ENCODE peak calls at places on chromosomes 4 and X, in five cellular contexts. S is NAMALWA; W is neural crest cell; R is hippocampal formation; H is stimulated activated CD8-positive, alpha-beta memory T cell treated with anti-CD3 and anti-CD28 coated beads, Interleukin-7, amount 100 ng/mL, for 48 hours. A is an unnamed sample.

GRCh38 chr4:15938640-15939039 is at the start of gene FGFBP1:
- DNase-seq in H (no peak), R (no peak), S (no peak), W (no peak), A (no peak)

GRCh38 chrX:2500091-2500680 is 590 bp downstream of the DHRSX start:
- DNase-seq in R (no peak), S (peak; percentile 28), W (peak; percentile 50), H (no peak), A (no peak)

GRCh38 chrX:17496407-17496806 is 121.4 kb downstream of the NHS start:
- DNase-seq in S (no peak), R (no peak), H (no peak), W (no peak), A (peak; percentile 19)

GRCh38 chr4:99209671-99210070 is 9.4 kb downstream of the ADH6 start:
- DNase-seq in H (no peak), S (no peak), R (no peak), W (no peak), A (no peak)

GRCh38 chr4:108146819-108147218 is 21.9 kb downstream of the LEF1 start:
- DNase-seq in R (no peak), S (no peak), H (no peak), W (no peak), A (no peak)

GRCh38 chr4:53346920-53347852 is 18.7 kb downstream of the SCFD2 start:
- DNase-seq in S (no peak), H (no peak), R (no peak), W (no peak), A (no peak)

GRCh38 chrX:99761731-99762130 is 648.3 kb downstream of the PCDH19 start:
- DNase-seq in S (no peak), R (no peak), W (no peak), H (no peak), A (no peak)

GRCh38 chr4:175657571-175657970 is 154.5 kb downstream of the GPM6A start:
- DNase-seq in R (no peak), S (no peak), H (no peak), W (no peak), A (no peak)

GRCh38 chr4:48343531-48343930 is 2.2 kb downstream of the SLAIN2 start:
- DNase-seq in H (no peak), R (no peak), S (no peak), W (no peak), A (no peak)

GRCh38 chr4:54095110-54095800 is 4.7 kb upstream of the GSX2 start:
- DNase-seq in H (no peak), R (no peak), S (no peak), W (no peak), A (no peak)

GRCh38 chr4:113540859-113541258 is 220.7 kb downstream of the CAMK2D start:
- DNase-seq in S (no peak), H (peak; percentile 37), W (no peak), R (no peak), A (no peak)

GRCh38 chr4:81724925-81725329 is 253.2 kb upstream of the RASGEF1B start:
- DNase-seq in H (peak; percentile 62), S (peak; percentile 57), W (no peak), R (peak; percentile 49), A (no peak)

GRCh38 chr4:100240008-100240407 is 49.7 kb upstream of the DDIT4L start:
- DNase-seq in R (no peak), W (no peak), S (no peak), H (no peak), A (no peak)

GRCh38 chr4:141463678-141464077 is 172.7 kb upstream of the IL15 start:
- DNase-seq in S (no peak), H (no peak), W (no peak), R (no peak), A (no peak)

GRCh38 chrX:14528629-14529287 is 578 bp upstream of the GLRA2 start:
- DNase-seq in R (peak; percentile 20), H (peak; percentile 8), S (peak; percentile 61), W (peak; percentile 72), A (peak; percentile 82)

GRCh38 chr4:24763631-24764302 is 31.6 kb upstream of the SOD3 start:
- DNase-seq in H (no peak), R (no peak), W (no peak), S (no peak), A (peak; percentile 13)

GRCh38 chrX:42128587-42128986 is 205.2 kb upstream of the CASK start:
- DNase-seq in W (no peak), S (no peak), H (no peak), R (no peak), A (no peak)

GRCh38 chr4:93710847-93711430 is 117.6 kb upstream of the ATOH1 start:
- DNase-seq in S (no peak), R (no peak), H (no peak), W (no peak), A (no peak)

GRCh38 chr4:7844247-7844991 is 95.2 kb downstream of the AFAP1 start:
- DNase-seq in R (peak; percentile 21), S (peak; percentile 70), H (peak; percentile 68), W (peak; percentile 71), A (peak; percentile 75)

GRCh38 chrX:108362026-108362425 is 76.2 kb downstream of the COL4A6 start:
- DNase-seq in W (no peak), R (no peak), S (no peak), H (no peak), A (no peak)

GRCh38 chr4:10298681-10299080 is 158.5 kb downstream of the ZNF518B start:
- DNase-seq in S (no peak), R (no peak), W (no peak), H (no peak), A (no peak)

GRCh38 chr4:40592034-40592433 is 37.6 kb downstream of the RBM47 start:
- DNase-seq in S (no peak), W (no peak), H (no peak), R (no peak), A (no peak)

GRCh38 chr4:11424000-11424399 is 4.7 kb downstream of the HS3ST1 start:
- DNase-seq in H (no peak), S (peak; percentile 65), R (no peak), W (peak; percentile 36), A (peak; percentile 74)

GRCh38 chr4:173403051-173403450 is 4.1 kb upstream of the SCRG1 start:
- DNase-seq in W (no peak), S (no peak), R (no peak), H (no peak), A (no peak)

GRCh38 chr4:30696195-30696594 is 24.0 kb upstream of the PCDH7 start:
- DNase-seq in S (no peak), R (no peak), W (no peak), H (no peak), A (no peak)

A was measured in NCI-H526.